ENCODE peak calls at places on chromosomes 11 and 22, in seven cellular contexts. G, V, E, X, Z, P and K are unnamed samples.

GRCh38 chr11:2816941-2817421 is 68.6 kb downstream of the CDKN1C start:
- DNase-seq in E (no peak), V (no peak), G (no peak), X (no peak), P (no peak), Z (no peak), K (no peak)

GRCh38 chr22:18952022-18952421 is 15.9 kb upstream of the PRODH start:
- DNase-seq in G (no peak), E (no peak), X (no peak), P (no peak), Z (no peak), V (no peak), K (no peak)

GRCh38 chr22:37696657-37697539 is at the start of gene TRIOBP:
- DNase-seq in G (peak), X (peak), E (peak), V (peak), P (peak), Z (peak), K (peak)

GRCh38 chr11:38648597-38648996 is 2050.6 kb upstream of the RAG2 start:
- DNase-seq in E (no peak), P (no peak), Z (no peak), G (no peak), X (no peak), V (no peak), K (no peak)

GRCh38 chr22:50547231-50547851 is 1.6 kb downstream of the KLHDC7B start:
- DNase-seq in Z (no peak), P (no peak), X (no peak), G (no peak), E (no peak), V (peak), K (no peak)

GRCh38 chr11:35579557-35580396 is 38.5 kb upstream of the FJX1 start:
- DNase-seq in Z (no peak), G (no peak), P (no peak), X (no peak), E (no peak), V (no peak), K (no peak)

GRCh38 chr11:1077417-1078119 is 2.9 kb downstream of the MUC2 start:
- DNase-seq in V (no peak), E (no peak), G (peak), Z (no peak), P (no peak), X (no peak), K (no peak)

GRCh38 chr22:33677536-33677935 is 242.7 kb downstream of the LARGE1 start:
- DNase-seq in Z (no peak), X (no peak), E (no peak), P (no peak), G (no peak), V (no peak), K (no peak)

GRCh38 chr22:49181431-49181830 is 646.2 kb downstream of the BRD1 start:
- DNase-seq in P (no peak), X (no peak), V (no peak), G (no peak), E (no peak), Z (no peak), K (no peak)

GRCh38 chr11:112421854-112422253 is 161.2 kb upstream of the PLET1 start:
- DNase-seq in E (no peak), V (peak), P (no peak), Z (no peak), X (no peak), G (peak), K (peak)

GRCh38 chr22:31339148-31339832 is 6.9 kb downstream of the PATZ1 start:
- DNase-seq in G (no peak), E (no peak), V (no peak), X (no peak), Z (no peak), P (no peak), K (no peak)

GRCh38 chr22:24482586-24482985 is 12.5 kb upstream of the UPB1 start:
- DNase-seq in V (no peak), X (no peak), G (no peak), E (no peak), Z (no peak), P (no peak), K (no peak)

GRCh38 chr22:28883917-28884753 is 763 bp downstream of the ZNRF3 start:
- DNase-seq in E (peak), V (no peak), X (peak), P (no peak), Z (peak), G (peak), K (no peak)

GRCh38 chr11:63917685-63918523 is 940 bp upstream of the RCOR2 start:
- DNase-seq in E (peak), P (no peak), X (no peak), V (peak), Z (peak), G (peak), K (peak)

GRCh38 chr11:96098511-96099241 is 174.8 kb upstream of the MTMR2 start:
- DNase-seq in V (no peak), X (no peak), E (no peak), Z (no peak), P (no peak), G (no peak), K (no peak)

GRCh38 chr11:85475637-85476517 is 151.3 kb downstream of the DLG2 start:
- DNase-seq in E (no peak), X (no peak), Z (no peak), G (no peak), V (no peak), P (no peak), K (no peak)

GRCh38 chr11:32418836-32419235 is 16.5 kb downstream of the WT1 start:
- DNase-seq in P (no peak), G (no peak), E (no peak), Z (no peak), X (no peak), V (no peak), K (no peak)

GRCh38 chr11:117618273-117618672 is 178.7 kb downstream of the DSCAML1 start:
- DNase-seq in G (no peak), V (no peak), P (no peak), E (no peak), Z (no peak), X (no peak), K (no peak)

GRCh38 chr22:30270841-30271240 is 4.2 kb upstream of the OSM start:
- DNase-seq in X (no peak), Z (no peak), P (no peak), G (no peak), V (no peak), E (no peak), K (no peak)

GRCh38 chr11:27698872-27699241 is 1.4 kb downstream of the BDNF start:
- DNase-seq in G (peak), V (peak), E (peak), X (peak), P (peak), Z (peak), K (no peak)

GRCh38 chr22:32991353-32992115 is 66.6 kb downstream of the SYN3 start:
- DNase-seq in G (peak), V (no peak), Z (no peak), X (no peak), P (no peak), E (no peak), K (peak)

GRCh38 chr22:46132830-46133587 is 17.3 kb upstream of the PPARA start:
- DNase-seq in E (no peak), X (no peak), G (no peak), Z (no peak), V (no peak), P (no peak), K (no peak)

GRCh38 chr11:74171630-74172465 is 759 bp downstream of the PPME1 start:
- DNase-seq in P (no peak), G (no peak), E (no peak), V (peak), Z (no peak), X (no peak), K (no peak)

GRCh38 chr11:36565033-36565610 is 2.7 kb upstream of the RAG1 start:
- DNase-seq in Z (no peak), V (no peak), E (no peak), X (no peak), G (no peak), P (no peak), K (no peak)

GRCh38 chr11:11415786-11416390 is 62.8 kb upstream of the CSNK2A3 start:
- DNase-seq in G (no peak), E (no peak), P (no peak), Z (no peak), V (no peak), X (no peak), K (no peak)

GRCh38 chr11:75453916-75454655 is 21.1 kb upstream of the KLHL35 start:
- DNase-seq in G (no peak), X (no peak), V (peak), Z (no peak), P (no peak), E (no peak), K (no peak)

GRCh38 chr22:22609271-22609670 is 35.1 kb upstream of the GGTLC2 start:
- DNase-seq in X (no peak), E (no peak), V (no peak), Z (no peak), P (no peak), G (peak), K (no peak)